ENCODE peak calls at places on chromosomes 11 and 22, in six cellular contexts. V is COR-L47; P is Kasumi-1; O is NCI-H2029 treated with DMSO at 0.1 percent for 48 hours; W is NCI-H1417; D is activated CD4-positive, alpha-beta T cell treated with anti-CD3 and anti-CD28 coated beads, Interleukin-2, amount 50 U/mL, for 48 hours. T is an unnamed sample.
A peak's percentile ranks its signal among the peaks of the same experiment; 100 is the strongest.

GRCh38 chr22:49793296-49793695 is 34.4 kb downstream of the BRD1 start:
- DNase-seq in V (no peak), P (no peak), O (no peak), W (no peak), D (no peak), T (no peak)

GRCh38 chr11:67438121-67438902 is 830 bp upstream of the PTPRCAP start:
- DNase-seq in V (no peak), P (no peak), O (no peak), W (no peak), D (peak; percentile 88), T (no peak)

GRCh38 chr11:59556115-59556882 is 45.0 kb downstream of the OR4D9 start:
- DNase-seq in V (peak; percentile 61), P (peak; percentile 78), O (peak; percentile 66), W (peak; percentile 16), D (peak; percentile 84), T (peak; percentile 44)

GRCh38 chr11:125980421-125980820 is 34.6 kb downstream of the VSIG10L2 start:
- DNase-seq in V (no peak), P (no peak), O (no peak), W (no peak), D (no peak), T (no peak)

GRCh38 chr11:124633355-124633754 is 10.7 kb downstream of the TBRG1 start:
- DNase-seq in V (no peak), P (peak; percentile 62), O (no peak), W (no peak), D (no peak), T (no peak)

GRCh38 chr11:61756452-61757212 is 4.2 kb downstream of the MYRF start:
- DNase-seq in V (no peak), P (peak; percentile 45), O (no peak), W (no peak), D (peak; percentile 8), T (no peak)

GRCh38 chr11:71574418-71574817 is 8.3 kb downstream of the KRTAP5-11 start:
- DNase-seq in V (no peak), P (no peak), O (peak; percentile 3), W (no peak), D (no peak), T (no peak)

GRCh38 chr11:123052884-123053721 is 8.8 kb downstream of the HSPA8 start:
- DNase-seq in V (no peak), P (peak; percentile 28), O (no peak), W (no peak), D (no peak), T (no peak)

GRCh38 chr22:49372530-49373288 is 455.0 kb downstream of the BRD1 start:
- DNase-seq in V (no peak), P (no peak), O (no peak), W (no peak), D (no peak), T (no peak)

GRCh38 chr22:36377022-36377631 is 10.6 kb downstream of the MYH9 start:
- DNase-seq in V (no peak), P (peak; percentile 39), O (no peak), W (no peak), D (peak; percentile 45), T (no peak)

GRCh38 chr11:34292546-34292945 is 65.3 kb downstream of the ABTB2 start:
- DNase-seq in V (no peak), P (no peak), O (no peak), W (no peak), D (no peak), T (no peak)

GRCh38 chr11:85822814-85823213 is 11.9 kb upstream of the SYTL2 start:
- DNase-seq in V (no peak), P (no peak), O (no peak), W (no peak), D (no peak), T (no peak)

GRCh38 chr11:105357764-105358163 is 218.2 kb upstream of the CARD18 start:
- DNase-seq in V (no peak), P (no peak), O (no peak), W (no peak), D (no peak), T (no peak)

GRCh38 chr11:28836285-28837081 is 728.3 kb downstream of the METTL15 start:
- DNase-seq in V (peak; percentile 52), P (no peak), O (no peak), W (no peak), D (no peak), T (no peak)

GRCh38 chr11:129458278-129458677 is 82.6 kb downstream of the BARX2 start:
- DNase-seq in V (no peak), P (no peak), O (no peak), W (no peak), D (no peak), T (no peak)

GRCh38 chr11:101341578-101341977 is 212.0 kb upstream of the PGR start:
- DNase-seq in V (no peak), P (no peak), O (no peak), W (no peak), D (no peak), T (no peak)